ENCODE peak calls at places on chromosomes 6 and 20, in nine cellular contexts. F is effector memory CD4-positive, alpha-beta T cell; R is IMR-90; S is aorta; T is SJSA1; X is endodermal cell; I is transverse colon; B is ovary; Q is lung. K is an unnamed sample. For H3K36me3 and H3K4me1, the result is how much of the 10 kb centered on the place peaks cover.

GRCh38 chr6:148396926-148397325 is 54.3 kb downstream of the SASH1 start:
- DNase-seq in Q (no peak), S (no peak), B (no peak), T (no peak), F (no peak), R (no peak), I (no peak), X (no peak), K (no peak)

GRCh38 chr6:19838442-19839236 is 1.5 kb downstream of the ID4 start:
- DNase-seq in I (peak), T (no peak), F (no peak), R (peak), B (peak), X (peak), Q (peak), S (peak), K (peak)

GRCh38 chr20:32110173-32110704 is 725 bp downstream of the TM9SF4 start:
- DNase-seq in I (no peak), S (no peak), R (no peak), X (no peak), B (no peak), Q (no peak), F (no peak), T (peak), K (no peak)

GRCh38 chr20:2694519-2694918 is 1.9 kb downstream of the EBF4 start:
- DNase-seq in F (no peak), R (no peak), T (peak), S (peak), B (no peak), Q (no peak), X (peak), I (no peak), K (no peak)

GRCh38 chr6:143195349-143195845 is 134.7 kb downstream of the AIG1 start:
- DNase-seq in B (peak), T (no peak), F (no peak), I (no peak), X (no peak), S (no peak), Q (no peak), R (no peak), K (no peak)

GRCh38 chr20:34538671-34539123 is 19.8 kb upstream of the MAP1LC3A start:
- DNase-seq in X (peak), R (peak), B (no peak), T (no peak), I (peak), S (peak), Q (peak), F (peak), K (peak)

GRCh38 chr6:127966616-127967015 is 65.8 kb upstream of the THEMIS start:
- DNase-seq in S (no peak), X (no peak), F (no peak), I (no peak), B (no peak), Q (no peak), T (no peak), R (peak), K (no peak)

GRCh38 chr6:133977983-133978895 is 25.2 kb downstream of the TBPL1 start:
- DNase-seq in S (no peak), I (no peak), R (peak), Q (no peak), B (no peak), T (no peak), X (no peak), F (no peak), K (peak)

GRCh38 chr6:4687989-4688947 is 87.9 kb upstream of the CDYL start:
- DNase-seq in F (no peak), B (no peak), T (peak), R (peak), I (no peak), Q (no peak), S (no peak), X (no peak), K (no peak)

GRCh38 chr6:128508588-128509296 is 11.7 kb downstream of the PTPRK start:
- DNase-seq in I (no peak), S (no peak), X (no peak), B (no peak), T (peak), R (peak), F (no peak), Q (no peak), K (peak)

GRCh38 chr6:5979650-5980427 is 26.9 kb downstream of the NRN1 start:
- DNase-seq in X (peak), R (peak), I (no peak), F (no peak), T (no peak), S (no peak), B (no peak), Q (no peak), K (no peak)

GRCh38 chr20:23135449-23136447 is 49.6 kb upstream of the CD93 start:
- DNase-seq in S (no peak), X (no peak), T (no peak), I (no peak), R (no peak), Q (no peak), F (no peak), B (no peak), K (no peak)

GRCh38 chr20:46084805-46085792 is 4.7 kb downstream of the NCOA5 start:
- DNase-seq in B (no peak), F (no peak), T (no peak), I (peak), S (no peak), R (peak), Q (no peak), X (no peak), K (peak)

GRCh38 chr6:8499540-8499939 is 64.2 kb upstream of the SLC35B3 start:
- DNase-seq in B (no peak), T (no peak), R (no peak), Q (no peak), F (no peak), X (no peak), S (no peak), I (no peak), K (no peak)

GRCh38 chr6:159092631-159093030 is 47.8 kb upstream of the TAGAP start:
- DNase-seq in I (no peak), B (no peak), F (no peak), R (no peak), X (peak), T (no peak), S (no peak), Q (no peak), K (no peak)

GRCh38 chr6:160130729-160131484 is 9.3 kb downstream of the SLC22A1 start:
- DNase-seq in T (no peak), I (no peak), X (peak), R (no peak), F (no peak), B (no peak), S (peak), Q (no peak), K (no peak)

GRCh38 chr6:44559486-44560270 is 172.2 kb downstream of the CDC5L start:
- DNase-seq in T (no peak), B (no peak), F (no peak), R (no peak), X (no peak), I (no peak), Q (no peak), S (no peak), K (no peak)

GRCh38 chr6:95576218-95576617 is 1.1 kb upstream of the MANEA start:
- DNase-seq in X (no peak), B (no peak), F (no peak), I (no peak), Q (no peak), S (no peak), R (no peak), T (no peak), K (no peak)

GRCh38 chr6:44183783-44184182 is 25.2 kb downstream of the CAPN11 start:
- DNase-seq in X (peak), B (no peak), F (no peak), R (no peak), Q (no peak), I (no peak), T (no peak), S (peak), K (no peak)

GRCh38 chr6:81863123-81863522 is 110.6 kb upstream of the TENT5A start:
- DNase-seq in I (no peak), F (no peak), X (peak), S (no peak), Q (no peak), R (no peak), T (no peak), B (no peak), K (no peak)

GRCh38 chr6:105847433-105847832 is 238.7 kb upstream of the PRDM1 start:
- DNase-seq in I (no peak), R (no peak), B (no peak), S (no peak), Q (no peak), X (no peak), T (no peak), F (no peak), K (no peak)

GRCh38 chr6:112839525-112839961 is 492.4 kb downstream of the RFPL4B start:
- DNase-seq in B (no peak), R (peak), I (no peak), F (no peak), Q (no peak), X (no peak), T (no peak), S (no peak), K (no peak)

GRCh38 chr20:32789896-32790750 is 27.9 kb downstream of the DNMT3B start:
- DNase-seq in Q (peak), T (peak), I (peak), B (peak), X (peak), S (peak), F (peak), R (peak), K (peak)

GRCh38 chr6:131175559-131175958 is 40.3 kb downstream of the AKAP7 start:
- DNase-seq in Q (no peak), R (no peak), B (no peak), T (no peak), S (no peak), X (no peak), I (no peak), F (no peak), K (no peak)

GRCh38 chr20:63332488-63333240 is 28.5 kb downstream of the CHRNA4 start:
- DNase-seq in R (no peak), S (no peak), Q (no peak), F (no peak), B (no peak), I (no peak), X (no peak), T (no peak), K (no peak)

GRCh38 chr20:25399038-25399430 is 8.4 kb upstream of the ABHD12 start:
- DNase-seq in T (peak), B (no peak), I (peak), F (no peak), X (peak), S (no peak), Q (peak), R (peak), K (peak)

GRCh38 chr6:159761135-159761872 is 541 bp upstream of the ACAT2 start:
- DNase-seq in I (peak), B (no peak), X (peak), Q (no peak), S (peak), F (no peak), T (peak), R (no peak), K (peak)

GRCh38 chr20:56554869-56555268 is 21.8 kb downstream of the FAM209B start:
- DNase-seq in B (no peak), I (peak), Q (peak), F (no peak), X (peak), T (peak), S (no peak), R (peak), K (peak)

GRCh38 chr6:14108571-14109410 is 8.8 kb upstream of the CD83 start:
- DNase-seq in I (peak), X (no peak), R (no peak), F (peak), Q (peak), S (no peak), T (no peak), B (no peak), K (no peak)

GRCh38 chr6:97703661-97704060 is 420.6 kb upstream of the MMS22L start:
- DNase-seq in R (no peak), F (no peak), T (no peak), Q (no peak), I (no peak), S (no peak), B (no peak), X (no peak), K (no peak)
- H3K36me3 ChIP-seq in R (under half), F (under half), T (under half), Q (under half), I (under half), S (under half), B (under half), X (under half), K (under half)

GRCh38 chr20:6028795-6029194 is 25.1 kb downstream of the LRRN4 start:
- DNase-seq in S (no peak), T (no peak), B (no peak), F (no peak), Q (no peak), R (no peak), X (no peak), I (no peak), K (no peak)

GRCh38 chr20:6029538-6029937 is 24.3 kb downstream of the LRRN4 start:
- DNase-seq in B (no peak), X (no peak), Q (no peak), T (no peak), I (no peak), R (no peak), S (no peak), F (no peak), K (no peak)

GRCh38 chr20:6026051-6026450 is 27.8 kb downstream of the LRRN4 start:
- DNase-seq in F (no peak), R (peak), Q (no peak), T (no peak), I (no peak), B (no peak), S (no peak), X (no peak), K (no peak)

GRCh38 chr20:6034134-6034969 is 19.5 kb downstream of the LRRN4 start:
- DNase-seq in F (no peak), Q (no peak), R (no peak), X (no peak), T (no peak), S (no peak), B (no peak), I (no peak), K (no peak)

DNA sequence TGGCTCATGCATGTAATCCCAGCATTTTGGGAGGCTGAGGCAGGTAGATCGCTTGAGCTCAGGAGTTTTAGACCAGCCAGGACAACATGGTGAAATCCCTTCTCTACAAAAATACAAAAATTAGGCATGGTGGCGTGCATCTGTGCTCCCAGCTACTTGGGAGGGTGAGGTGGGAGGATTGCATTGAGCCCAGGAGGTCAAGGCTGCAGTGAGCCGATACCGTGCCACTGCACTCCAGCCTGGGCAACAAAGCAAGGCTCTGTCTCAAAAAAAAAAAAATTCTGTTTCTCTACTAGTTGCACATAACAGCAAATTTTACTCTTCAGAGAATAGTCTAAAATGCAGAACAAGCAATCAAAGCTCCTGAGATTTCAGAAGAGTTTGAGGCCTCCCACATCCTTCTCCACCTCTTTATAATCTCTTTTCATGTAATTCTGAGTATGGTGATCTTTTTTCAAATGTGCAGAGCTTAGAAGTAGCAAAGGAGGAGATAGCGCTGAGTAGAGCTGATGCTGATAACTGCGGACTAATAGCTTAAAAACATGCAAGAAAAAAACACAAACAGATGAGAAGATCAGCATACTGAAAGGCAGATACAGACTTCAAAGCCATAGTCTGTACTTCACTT is 23.3 kb downstream of the LRRN4 start:
- DNase-seq in S (no peak), T (no peak), X (no peak), B (no peak), I (no peak), Q (no peak), R (no peak), F (no peak), K (no peak)
- H3K4me1 ChIP-seq in S (under half), T (under half), X (under half), B (under half), I (under half), Q (under half), R (under half), F (under half), K (under half)

GRCh38 chr6:30344191-30344867 is 627 bp upstream of the RPP21 start:
- DNase-seq in I (no peak), F (no peak), X (no peak), T (no peak), B (no peak), S (no peak), R (no peak), Q (no peak), K (no peak)

GRCh38 chr6:30340589-30341054 is 4.3 kb upstream of the RPP21 start:
- DNase-seq in B (no peak), R (peak), Q (no peak), X (no peak), T (no peak), S (no peak), F (no peak), I (no peak), K (no peak)

GRCh38 chr6:30341728-30342127 is 3.2 kb upstream of the RPP21 start:
- DNase-seq in F (no peak), X (no peak), R (no peak), Q (no peak), B (no peak), I (no peak), T (no peak), S (no peak), K (no peak)

GRCh38 chr6:30344868-30345671 is at the start of gene RPP21:
- DNase-seq in F (peak), Q (peak), T (peak), R (peak), X (peak), S (peak), I (peak), B (peak), K (peak)

GRCh38 chr6:30341249-30341648 is 3.7 kb upstream of the RPP21 start:
- DNase-seq in Q (no peak), I (no peak), X (no peak), T (no peak), B (no peak), F (no peak), S (no peak), R (no peak), K (no peak)
- H3K36me3 ChIP-seq in Q (under half), I (under half), X (half or more), T (under half), B (under half), F (under half), S (under half), R (under half), K (under half)

GRCh38 chr6:135853986-135854385 is 2.5 kb downstream of the PDE7B start:
- DNase-seq in X (no peak), Q (no peak), R (no peak), F (no peak), T (no peak), B (no peak), S (no peak), I (no peak), K (no peak)

GRCh38 chr6:135860361-135860760 is 8.9 kb downstream of the PDE7B start:
- DNase-seq in B (no peak), T (no peak), X (no peak), R (no peak), F (no peak), Q (no peak), S (no peak), I (no peak), K (no peak)

GRCh38 chr6:135854799-135855198 is 3.3 kb downstream of the PDE7B start:
- DNase-seq in T (no peak), I (no peak), R (no peak), F (no peak), X (no peak), B (no peak), S (no peak), Q (no peak), K (no peak)

GRCh38 chr6:135861189-135861588 is 9.7 kb downstream of the PDE7B start:
- DNase-seq in X (no peak), B (no peak), F (no peak), Q (no peak), S (no peak), R (no peak), I (no peak), T (no peak), K (no peak)

DNA sequence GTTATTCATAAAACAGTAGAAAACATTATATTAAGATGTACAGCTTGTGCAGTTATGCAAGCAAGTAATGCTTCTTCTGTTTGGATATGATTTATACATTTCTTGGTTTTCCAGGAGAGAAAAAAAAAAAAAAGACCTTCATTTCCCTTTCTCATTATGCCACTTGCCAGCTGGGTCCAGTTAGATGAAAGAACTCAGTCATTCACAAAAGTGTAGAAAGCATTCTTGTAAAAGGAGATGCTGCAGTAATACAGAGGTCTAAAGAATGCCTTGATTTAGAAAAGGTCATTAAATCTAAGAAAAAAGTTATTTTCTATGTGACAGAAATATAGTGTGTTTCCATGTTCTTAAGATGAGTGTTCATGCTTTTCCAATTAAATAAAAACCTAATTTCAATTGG is 7.4 kb downstream of the PDE7B start:
- DNase-seq in S (no peak), R (no peak), X (no peak), I (no peak), F (no peak), T (no peak), Q (no peak), B (no peak), K (no peak)
- H3K4me1 ChIP-seq in S (under half), R (under half), X (under half), I (under half), F (under half), T (under half), Q (under half), B (under half), K (under half)

DNA sequence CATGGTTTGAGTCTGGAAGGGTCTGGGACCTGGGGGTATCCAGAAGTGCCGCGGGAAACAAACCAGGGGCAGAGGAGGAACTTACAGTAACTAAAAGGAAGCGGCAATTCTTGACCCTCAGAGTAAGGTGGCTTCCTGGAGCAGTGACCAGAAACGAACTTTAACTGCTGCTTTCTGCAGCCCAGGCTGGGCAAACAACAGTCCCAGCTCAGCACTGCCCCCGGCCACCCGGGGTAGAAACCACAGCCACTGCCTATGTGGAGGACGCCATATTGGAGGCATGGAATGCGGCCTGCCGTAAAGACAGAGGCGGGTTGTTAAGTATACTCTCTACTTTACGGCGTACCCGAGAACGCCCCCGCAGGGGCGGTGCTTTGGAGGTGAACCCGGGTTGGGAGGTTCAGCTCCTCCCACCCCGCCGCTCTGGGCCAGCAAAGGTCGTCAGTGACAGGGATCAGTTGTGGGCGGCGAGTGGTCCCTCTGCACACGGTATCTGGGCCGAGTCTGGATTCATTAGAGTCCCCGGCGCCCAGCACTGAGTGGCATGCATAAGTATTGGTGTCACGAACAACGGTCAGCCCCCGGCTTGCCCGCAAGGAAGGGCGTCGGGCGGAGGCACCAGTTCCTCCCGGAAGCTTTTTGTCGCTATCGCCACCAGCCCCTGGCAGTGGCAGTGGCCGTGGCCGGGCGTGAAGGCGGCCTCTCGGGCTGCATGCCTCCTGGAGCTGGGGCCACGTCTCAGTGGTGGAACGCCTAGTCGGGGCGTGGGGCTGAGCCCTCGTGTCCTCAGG is at the start of gene PDSS2:
- DNase-seq in S (peak), R (peak), F (peak), B (peak), X (peak), T (peak), Q (peak), I (peak), K (peak)
- H3K36me3 ChIP-seq in S (under half), R (under half), F (under half), B (under half), X (under half), T (under half), Q (under half), I (under half), K (under half)